ENCODE peak calls at places on chromosomes 11 and 22, in four cellular contexts. A, O, I and E are unnamed samples.

GRCh38 chr22:23218867-23219251 is 38.5 kb downstream of the BCR start:
- DNase-seq in A (peak), O (no peak), I (peak), E (no peak)

GRCh38 chr11:31816467-31817053 is 5.4 kb upstream of the PAX6 start:
- DNase-seq in A (no peak), O (no peak), I (no peak), E (no peak)

GRCh38 chr11:79066456-79067354 is 374.1 kb downstream of the TENM4 start:
- DNase-seq in A (no peak), O (no peak), I (no peak), E (peak)

GRCh38 chr22:31488988-31489617 is 539 bp downstream of the EIF4ENIF1 start:
- DNase-seq in A (peak), O (no peak), I (peak), E (peak)

GRCh38 chr11:35803115-35803514 is 140.5 kb downstream of the TRIM44 start:
- DNase-seq in A (no peak), O (no peak), I (no peak), E (no peak)

GRCh38 chr11:117096140-117096972 is 1.9 kb downstream of the SIK3 start:
- DNase-seq in A (peak), O (no peak), I (no peak), E (peak)

GRCh38 chr11:36436589-36436988 is 73.5 kb downstream of the TRAF6 start:
- DNase-seq in A (no peak), O (no peak), I (no peak), E (no peak)

GRCh38 chr11:8739309-8739793 is 56.8 kb downstream of the RPL27A start:
- DNase-seq in A (no peak), O (no peak), I (no peak), E (no peak)

GRCh38 chr22:17844150-17844549 is 69.9 kb upstream of the BID start:
- DNase-seq in A (no peak), O (no peak), I (no peak), E (no peak)

GRCh38 chr11:62961017-62961416 is 23.8 kb downstream of the SLC22A6 start:
- DNase-seq in A (peak), O (no peak), I (no peak), E (no peak)

GRCh38 chr11:34425863-34426262 is 12.9 kb upstream of the CAT start:
- DNase-seq in A (no peak), O (no peak), I (no peak), E (no peak)

GRCh38 chr11:132802932-132803331 is 729.4 kb downstream of the OPCML start:
- DNase-seq in A (no peak), O (no peak), I (no peak), E (no peak)

GRCh38 chr11:19199766-19200165 is 2.0 kb downstream of the CSRP3 start:
- DNase-seq in A (no peak), O (no peak), I (no peak), E (no peak)

GRCh38 chr22:31141551-31141950 is 1.2 kb upstream of the PLA2G3 start:
- DNase-seq in A (no peak), O (no peak), I (no peak), E (no peak)

GRCh38 chr11:68692881-68693483 is 8.6 kb downstream of the GAL start:
- DNase-seq in A (peak), O (no peak), I (no peak), E (no peak)

GRCh38 chr22:49201046-49201970 is 626.4 kb downstream of the BRD1 start:
- DNase-seq in A (peak), O (no peak), I (no peak), E (no peak)

GRCh38 chr11:65212226-65212801 is 30.6 kb downstream of the CAPN1 start:
- DNase-seq in A (peak), O (no peak), I (no peak), E (no peak)
- TF ChIP-seq POLR2A in A (no peak), O (no peak), I (no peak), E (no peak)

GRCh38 chr11:119905162-119905561 is 176.2 kb upstream of the NECTIN1 start:
- DNase-seq in A (no peak), O (no peak), I (no peak), E (no peak)
- H3K27ac ChIP-seq in A (peak), O (no peak), I (no peak), E (no peak)

GRCh38 chr11:44870615-44871176 is 80.0 kb downstream of the TP53I11 start:
- DNase-seq in A (no peak), O (no peak), I (no peak), E (no peak)
- H3K4me3 ChIP-seq in A (no peak), O (no peak), I (no peak), E (no peak)

GRCh38 chr11:836700-837099 is 3.9 kb downstream of the CD151 start:
- DNase-seq in A (no peak), O (no peak), I (no peak), E (no peak)

GRCh38 chr11:836274-836673 is 3.5 kb downstream of the CD151 start:
- DNase-seq in A (no peak), O (no peak), I (no peak), E (no peak)

GRCh38 chr11:838441-839279 is 3.7 kb downstream of the POLR2L start:
- DNase-seq in A (no peak), O (no peak), I (no peak), E (no peak)

GRCh38 chr11:837990-838307 is 4.4 kb downstream of the POLR2L start:
- DNase-seq in A (no peak), O (no peak), I (no peak), E (no peak)

DNA sequence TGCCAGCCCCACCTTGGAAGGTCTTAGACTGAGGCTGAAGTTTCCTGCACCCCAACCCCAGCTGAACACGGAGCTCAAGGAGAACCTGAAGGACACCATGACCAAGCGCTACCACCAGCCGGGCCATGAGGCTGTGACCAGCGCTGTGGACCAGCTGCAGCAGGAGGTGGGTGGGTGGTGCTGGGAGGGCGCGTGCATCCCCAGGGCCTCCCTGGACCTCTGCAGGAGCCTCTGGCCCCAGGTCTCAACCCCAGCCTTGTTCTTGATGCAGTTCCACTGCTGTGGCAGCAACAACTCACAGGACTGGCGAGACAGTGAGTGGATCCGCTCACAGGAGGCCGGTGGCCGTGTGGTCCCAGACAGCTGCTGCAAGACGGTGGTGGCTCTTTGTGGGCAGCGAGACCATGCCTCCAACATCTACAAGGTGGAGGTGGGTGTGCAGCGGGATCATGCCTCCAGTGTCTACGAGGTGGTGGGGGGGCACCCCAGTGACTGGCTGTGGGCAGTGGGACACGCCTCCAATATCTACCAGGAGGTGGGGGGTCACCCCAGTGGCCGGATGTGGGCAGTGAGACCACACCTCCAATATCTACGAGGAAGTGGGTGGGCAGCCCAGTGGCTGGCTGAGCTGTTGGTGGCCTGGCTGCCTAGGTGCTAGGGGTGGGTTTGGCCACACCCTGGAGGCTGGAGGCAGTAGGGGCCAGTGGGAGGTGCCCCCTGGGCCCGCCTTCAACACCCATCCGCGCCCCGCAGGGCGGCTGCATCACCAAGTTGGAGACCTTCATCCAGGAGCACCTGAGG is 4.6 kb downstream of the CD151 start:
- DNase-seq in A (no peak), O (no peak), I (no peak), E (no peak)
- TF ChIP-seq POLR2A in A (no peak), O (no peak), I (no peak), E (no peak)

DNA sequence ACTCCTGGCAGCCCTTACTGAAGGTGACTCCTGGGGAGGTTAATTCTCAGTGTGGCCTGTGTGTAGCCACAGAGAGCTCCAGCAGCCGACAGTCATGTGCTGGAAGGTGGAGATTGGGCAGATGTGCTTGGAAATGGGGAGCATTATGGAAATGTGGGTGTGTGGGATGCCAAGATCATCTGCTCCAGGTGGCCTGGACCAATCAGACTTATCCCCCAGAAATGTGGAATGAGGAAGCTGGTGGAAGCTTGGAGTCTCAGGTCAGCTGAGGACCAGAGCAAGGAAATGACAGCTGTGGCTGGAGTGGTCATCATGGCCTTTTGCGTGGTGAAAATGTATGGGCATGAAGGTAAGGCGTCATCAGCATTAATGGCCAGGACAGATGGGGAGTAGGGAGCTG is 234.0 kb downstream of the MIAT start:
- DNase-seq in A (no peak), O (no peak), I (no peak), E (no peak)
- H3K27ac ChIP-seq in A (no peak), O (no peak), I (no peak), E (no peak)

GRCh38 chr11:61702701-61703312 is 22.6 kb downstream of the DAGLA start:
- DNase-seq in A (no peak), O (no peak), I (no peak), E (no peak)
- H3K4me3 ChIP-seq in A (no peak), O (no peak), I (no peak), E (no peak)

GRCh38 chr11:123741159-123741951 is at the start of gene ZNF202:
- DNase-seq in A (peak), O (peak), I (peak), E (peak)
- TF ChIP-seq POLR2A in A (peak), O (no peak), I (peak), E (peak)

GRCh38 chr22:38081941-38082828 is 1.8 kb downstream of the SLC16A8 start:
- DNase-seq in A (no peak), O (no peak), I (no peak), E (peak)
- H3K27ac ChIP-seq in A (no peak), O (no peak), I (no peak), E (no peak)

GRCh38 chr22:46006379-46007002 is 29.5 kb upstream of the WNT7B start:
- DNase-seq in A (peak), O (peak), I (peak), E (peak)
- H3K4me3 ChIP-seq in A (no peak), O (peak), I (no peak), E (no peak)